ENCODE peak calls at places on chromosomes 11 and 22, in five cellular contexts. U is IMR-90, W is mesenchymal stem cell, Y is neuronal stem cell, G is H1. M is an unnamed sample.

GRCh38 chr22:19398206-19398605 is 33.3 kb downstream of the HIRA start:
- DNase-seq in U (no peak), W (no peak), Y (no peak), G (no peak), M (no peak)

GRCh38 chr11:122599434-122599833 is 56.1 kb upstream of the UBASH3B start:
- DNase-seq in U (no peak), W (no peak), Y (no peak), G (no peak), M (no peak)

GRCh38 chr11:132064987-132065620 is 694.7 kb downstream of the NTM start:
- DNase-seq in U (peak; percentile 99), W (peak; percentile 100), Y (no peak), G (no peak), M (no peak)

GRCh38 chr22:31083923-31084810 is 3.0 kb downstream of the SMTN start:
- DNase-seq in U (no peak), W (no peak), Y (no peak), G (no peak), M (no peak)

GRCh38 chr22:48210812-48211211 is 1448.4 kb downstream of the TBC1D22A start:
- DNase-seq in U (no peak), W (no peak), Y (no peak), G (no peak), M (no peak)

GRCh38 chr11:108902027-108902469 is 237.2 kb downstream of the DDX10 start:
- DNase-seq in U (no peak), W (peak; percentile 35), Y (no peak), G (no peak), M (no peak)

GRCh38 chr11:118902336-118903203 is 18.9 kb downstream of the CXCR5 start:
- DNase-seq in U (no peak), W (no peak), Y (no peak), G (no peak), M (no peak)

GRCh38 chr11:1356007-1356435 is 33.7 kb upstream of the BRSK2 start:
- DNase-seq in U (no peak), W (no peak), Y (no peak), G (no peak), M (no peak)

GRCh38 chr11:975824-976223 is 50.2 kb downstream of the AP2A2 start:
- DNase-seq in U (peak; percentile 52), W (peak; percentile 36), Y (peak; percentile 29), G (peak; percentile 33), M (peak; percentile 85)

DNA sequence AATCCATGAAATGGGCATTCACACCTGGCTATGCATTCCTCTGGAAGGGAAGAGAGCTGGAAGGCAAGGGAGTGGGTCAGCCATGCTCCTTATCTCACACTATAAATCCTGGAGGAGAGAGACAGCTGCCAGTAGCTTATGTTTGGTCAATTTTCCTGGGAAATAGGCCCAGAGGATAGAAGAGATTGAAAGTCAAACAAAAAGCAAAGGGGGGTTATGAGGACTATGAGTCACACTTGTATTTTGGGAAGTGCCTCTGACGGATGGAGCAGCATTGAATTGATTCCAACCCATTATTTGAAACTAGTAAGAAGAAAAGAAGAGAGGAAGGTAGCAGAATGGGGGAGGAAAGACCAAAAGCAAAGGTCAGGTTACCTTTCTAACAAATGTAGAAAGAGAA is 25.0 kb downstream of the SNX19 start:
- DNase-seq in U (peak; percentile 41), W (no peak), Y (no peak), G (no peak), M (no peak)
- H3K36me3 ChIP-seq in U (peaks cover 19% of the 10 kb centered on the region), W (peaks cover 85% of the 10 kb centered on the region), Y (peaks cover 83% of the 10 kb centered on the region), G (peaks cover 7% of the 10 kb centered on the region), M (no peaks in the 10 kb centered on the region)

GRCh38 chr11:112785104-112785503 is 176.1 kb upstream of the NCAM1 start:
- DNase-seq in U (no peak), W (no peak), Y (no peak), G (no peak), M (peak; percentile 56)

GRCh38 chr11:112785717-112786116 is 175.5 kb upstream of the NCAM1 start:
- DNase-seq in U (peak; percentile 11), W (no peak), Y (no peak), G (no peak), M (no peak)

GRCh38 chr11:112783945-112784322 is 177.3 kb upstream of the NCAM1 start:
- DNase-seq in U (no peak), W (no peak), Y (no peak), G (no peak), M (no peak)

GRCh38 chr11:112786196-112786595 is 175.0 kb upstream of the NCAM1 start:
- DNase-seq in U (no peak), W (no peak), Y (no peak), G (no peak), M (no peak)

DNA sequence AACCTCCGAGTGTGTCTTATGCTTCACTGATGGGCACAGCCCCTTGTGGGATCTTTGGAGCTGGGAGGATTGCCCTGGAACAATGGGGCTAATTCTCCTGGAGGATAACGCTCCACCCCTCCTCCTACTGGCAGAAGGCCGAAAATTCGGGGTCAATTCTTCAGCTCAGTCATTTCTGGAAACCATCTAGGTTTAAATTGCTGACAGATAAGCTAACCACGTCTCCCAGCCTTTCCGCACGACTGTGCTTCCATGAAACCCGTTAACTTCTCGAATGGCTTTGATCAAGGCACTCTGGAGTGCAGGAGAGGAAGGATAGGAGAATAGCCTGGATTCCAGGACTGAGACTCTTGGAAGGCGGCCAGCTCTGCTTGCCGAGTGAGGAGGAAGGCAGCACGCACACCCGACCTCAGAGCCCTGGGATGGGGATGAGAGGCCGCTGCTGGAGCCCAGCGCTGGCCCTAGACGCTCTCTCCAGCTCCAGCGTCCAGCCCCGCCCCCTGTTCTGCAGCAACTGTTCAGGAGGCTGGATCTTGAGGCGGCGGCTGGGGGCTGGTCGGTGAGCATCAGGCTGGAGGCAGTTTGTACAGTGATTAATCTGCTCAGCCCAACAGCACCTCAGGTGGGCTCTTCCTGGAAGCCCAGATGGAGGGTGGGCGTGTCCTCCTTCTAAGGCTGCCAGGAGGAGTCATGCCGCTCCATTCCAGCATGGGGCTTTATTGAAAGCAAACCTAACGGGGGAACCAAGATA is 176.7 kb upstream of the NCAM1 start:
- DNase-seq in U (no peak), W (peak; percentile 2), Y (no peak), G (no peak), M (peak; percentile 31)
- H3K4me3 ChIP-seq in U (no peak overlapping the region), W (peak overlapping the region; percentile 64), Y (no peak overlapping the region), G (no peak overlapping the region), M (no peak overlapping the region)

GRCh38 chr11:72741429-72741833 is 10.8 kb downstream of the ARAP1 start:
- DNase-seq in U (no peak), W (peak; percentile 86), Y (no peak), G (no peak), M (peak; percentile 96)

GRCh38 chr11:72740060-72740424 is 12.2 kb downstream of the ARAP1 start:
- DNase-seq in U (no peak), W (peak; percentile 55), Y (no peak), G (no peak), M (no peak)

GRCh38 chr11:72739240-72740059 is 12.8 kb downstream of the ARAP1 start:
- DNase-seq in U (no peak), W (no peak), Y (no peak), G (no peak), M (no peak)

GRCh38 chr11:72741849-72742521 is 10.2 kb downstream of the ARAP1 start:
- DNase-seq in U (peak; percentile 29), W (peak; percentile 59), Y (no peak), G (no peak), M (no peak)

GRCh38 chr11:72740562-72741428 is 11.4 kb downstream of the ARAP1 start:
- DNase-seq in U (no peak), W (no peak), Y (no peak), G (no peak), M (peak; percentile 71)
- H2BK15ac ChIP-seq in U (no peak overlapping the region), W (peak overlapping the region; percentile 75), Y (peak overlapping the region; percentile 31), G (peak overlapping the region; percentile 46), M (no peak overlapping the region)

GRCh38 chr22:36315325-36315724 is 62.4 kb downstream of the APOL1 start:
- DNase-seq in U (no peak), W (no peak), Y (no peak), G (no peak), M (no peak)

GRCh38 chr22:36316419-36316818 is 63.5 kb downstream of the APOL1 start:
- DNase-seq in U (no peak), W (no peak), Y (no peak), G (no peak), M (no peak)

GRCh38 chr22:36319595-36320497 is 66.9 kb downstream of the APOL1 start:
- DNase-seq in U (no peak), W (no peak), Y (no peak), G (no peak), M (no peak)

GRCh38 chr22:36318442-36318841 is 65.5 kb downstream of the APOL1 start:
- DNase-seq in U (no peak), W (no peak), Y (no peak), G (no peak), M (no peak)

GRCh38 chr22:36317658-36318271 is 64.8 kb downstream of the APOL1 start:
- DNase-seq in U (no peak), W (no peak), Y (no peak), G (no peak), M (no peak)
- H3K36me3 ChIP-seq in U (peaks cover 91% of the 10 kb centered on the region), W (peaks cover 89% of the 10 kb centered on the region), Y (peaks cover 93% of the 10 kb centered on the region), G (peaks cover 77% of the 10 kb centered on the region), M (peaks cover 35% of the 10 kb centered on the region)

GRCh38 chr22:44146088-44146861 is 34.5 kb upstream of the PARVG start:
- DNase-seq in U (no peak), W (no peak), Y (no peak), G (no peak), M (peak; percentile 52)

GRCh38 chr22:44145544-44145943 is 35.2 kb upstream of the PARVG start:
- DNase-seq in U (no peak), W (no peak), Y (no peak), G (no peak), M (no peak)

GRCh38 chr22:44147036-44147645 is 33.6 kb upstream of the PARVG start:
- DNase-seq in U (no peak), W (no peak), Y (no peak), G (no peak), M (no peak)

GRCh38 chr22:44151661-44152060 is 29.1 kb upstream of the PARVG start:
- DNase-seq in U (peak; percentile 78), W (peak; percentile 57), Y (no peak), G (no peak), M (no peak)

GRCh38 chr22:44147821-44148574 is 32.7 kb upstream of the PARVG start:
- DNase-seq in U (peak; percentile 36), W (peak; percentile 50), Y (no peak), G (peak; percentile 86), M (peak; percentile 98)
- H3K4me3 ChIP-seq in U (no peak overlapping the region), W (no peak overlapping the region), Y (no peak overlapping the region), G (peak overlapping the region; percentile 21), M (no peak overlapping the region)